ENCODE peak calls at places on chromosomes 12 and 14, in five cellular contexts. U, Q, E, D and B are unnamed samples.

GRCh38 chr12:94149781-94150482 is 1.6 kb downstream of the PLXNC1 start:
- DNase-seq in U (no peak), Q (peak; percentile 59), E (peak; percentile 56), D (no peak), B (peak; percentile 72)

GRCh38 chr14:71355324-71356201 is 448.3 kb downstream of the PCNX1 start:
- DNase-seq in U (peak; percentile 68), Q (no peak), E (no peak), D (no peak), B (no peak)

GRCh38 chr14:101007004-101007614 is 103.6 kb upstream of the RTL1 start:
- DNase-seq in U (no peak), Q (no peak), E (no peak), D (no peak), B (no peak)

GRCh38 chr12:13347241-13348043 is 150.9 kb downstream of the EMP1 start:
- DNase-seq in U (peak; percentile 56), Q (peak; percentile 18), E (no peak), D (no peak), B (no peak)

GRCh38 chr12:49476091-49476490 is 62.7 kb upstream of the KCNH3 start:
- DNase-seq in U (no peak), Q (no peak), E (no peak), D (no peak), B (peak; percentile 18)

GRCh38 chr14:99261916-99262787 is 9.8 kb downstream of the BCL11B start:
- DNase-seq in U (no peak), Q (no peak), E (no peak), D (no peak), B (no peak)

GRCh38 chr12:53098354-53098981 is 1.0 kb downstream of the IGFBP6 start:
- DNase-seq in U (peak; percentile 82), Q (peak; percentile 57), E (no peak), D (no peak), B (peak; percentile 38)

GRCh38 chr12:111396726-111397445 is 8.8 kb upstream of the SH2B3 start:
- DNase-seq in U (peak; percentile 73), Q (peak; percentile 91), E (peak; percentile 70), D (peak; percentile 60), B (peak; percentile 84)

GRCh38 chr12:98456583-98457573 is 58.5 kb upstream of the TMPO start:
- DNase-seq in U (peak; percentile 21), Q (peak; percentile 65), E (peak; percentile 39), D (peak; percentile 46), B (peak; percentile 87)

GRCh38 chr14:29545714-29546113 is 381.9 kb downstream of the PRKD1 start:
- DNase-seq in U (peak; percentile 25), Q (no peak), E (no peak), D (no peak), B (no peak)

GRCh38 chr12:70721958-70722357 is 84.7 kb upstream of the PTPRB start:
- DNase-seq in U (no peak), Q (no peak), E (no peak), D (no peak), B (peak; percentile 29)

GRCh38 chr12:12735301-12735700 is 18.1 kb downstream of the CDKN1B start:
- DNase-seq in U (no peak), Q (peak; percentile 42), E (no peak), D (no peak), B (no peak)

GRCh38 chr14:81331229-81332026 is 68.7 kb downstream of the STON2 start:
- DNase-seq in U (no peak), Q (no peak), E (no peak), D (no peak), B (no peak)

GRCh38 chr14:34507459-34507858 is 32.0 kb downstream of the EAPP start:
- DNase-seq in U (no peak), Q (no peak), E (no peak), D (no peak), B (no peak)

GRCh38 chr12:127194176-127194575 is 1072.8 kb upstream of the TMEM132C start:
- DNase-seq in U (no peak), Q (no peak), E (no peak), D (no peak), B (no peak)

GRCh38 chr14:90593254-90594040 is 196.6 kb downstream of the CALM1 start:
- DNase-seq in U (no peak), Q (no peak), E (no peak), D (no peak), B (no peak)

GRCh38 chr12:132506730-132507538 is 17.0 kb downstream of the FBRSL1 start:
- DNase-seq in U (peak; percentile 77), Q (peak; percentile 66), E (no peak), D (no peak), B (peak; percentile 31)

GRCh38 chr14:52279405-52279804 is 11.9 kb downstream of the PTGDR start:
- DNase-seq in U (peak; percentile 69), Q (peak; percentile 39), E (no peak), D (no peak), B (peak; percentile 37)

GRCh38 chr14:104897286-104898194 is 27.1 kb upstream of the PLD4 start:
- DNase-seq in U (no peak), Q (no peak), E (no peak), D (no peak), B (no peak)

GRCh38 chr14:101066826-101067508 is 163.4 kb upstream of the RTL1 start:
- DNase-seq in U (no peak), Q (no peak), E (no peak), D (no peak), B (no peak)

GRCh38 chr12:76768566-76768965 is 4.7 kb downstream of the ZDHHC17 start:
- DNase-seq in U (peak; percentile 49), Q (no peak), E (no peak), D (no peak), B (no peak)

GRCh38 chr12:45975506-45975905 is 14.9 kb downstream of the SCAF11 start:
- DNase-seq in U (no peak), Q (no peak), E (no peak), D (no peak), B (no peak)

GRCh38 chr12:122886851-122887816 is 8.8 kb downstream of the VPS37B start:
- DNase-seq in U (peak; percentile 76), Q (peak; percentile 72), E (no peak), D (no peak), B (no peak)

GRCh38 chr12:94621662-94622359 is 28.5 kb downstream of the TMCC3 start:
- DNase-seq in U (peak; percentile 47), Q (peak; percentile 55), E (no peak), D (no peak), B (no peak)

GRCh38 chr12:111607239-111607638 is 8.1 kb upstream of the ATXN2 start:
- DNase-seq in U (no peak), Q (no peak), E (no peak), D (no peak), B (no peak)

GRCh38 chr14:69695664-69696527 is 71.0 kb upstream of the SRSF5 start:
- DNase-seq in U (peak; percentile 30), Q (no peak), E (no peak), D (no peak), B (peak; percentile 43)

GRCh38 chr14:88625671-88626070 is 62.8 kb downstream of the ZC3H14 start:
- DNase-seq in U (no peak), Q (no peak), E (no peak), D (no peak), B (no peak)

GRCh38 chr12:93758974-93759373 is 81.8 kb downstream of the CRADD start:
- DNase-seq in U (no peak), Q (no peak), E (no peak), D (no peak), B (no peak)

GRCh38 chr12:132827763-132828703 is 636 bp downstream of the GOLGA3 start:
- DNase-seq in U (peak; percentile 84), Q (peak; percentile 79), E (no peak), D (no peak), B (peak; percentile 31)

GRCh38 chr14:104288272-104288671 is 149.9 kb downstream of the KIF26A start:
- DNase-seq in U (no peak), Q (no peak), E (no peak), D (no peak), B (no peak)

GRCh38 chr12:111105294-111105693 is 184.9 kb upstream of the MYL2 start:
- DNase-seq in U (no peak), Q (no peak), E (no peak), D (no peak), B (peak; percentile 52)

GRCh38 chr12:92398565-92399309 is 253.1 kb upstream of the BTG1 start:
- DNase-seq in U (no peak), Q (no peak), E (no peak), D (no peak), B (peak; percentile 41)

GRCh38 chr14:24183014-24183481 is 5.6 kb downstream of the IPO4 start:
- DNase-seq in U (no peak), Q (no peak), E (no peak), D (no peak), B (no peak)

GRCh38 chr12:117212563-117213190 is 22.4 kb upstream of the FBXO21 start:
- DNase-seq in U (peak; percentile 71), Q (peak; percentile 78), E (peak; percentile 89), D (peak; percentile 34), B (peak; percentile 82)

GRCh38 chr14:75442166-75442565 is 14.3 kb downstream of the JDP2 start:
- DNase-seq in U (no peak), Q (no peak), E (no peak), D (no peak), B (no peak)

GRCh38 chr12:131250028-131250950 is 296.6 kb downstream of the ADGRD1 start:
- DNase-seq in U (no peak), Q (no peak), E (no peak), D (no peak), B (no peak)

GRCh38 chr12:41190360-41190759 is 2.2 kb downstream of the PDZRN4 start:
- DNase-seq in U (no peak), Q (peak; percentile 36), E (no peak), D (no peak), B (peak; percentile 37)

GRCh38 chr14:72726444-72726843 is 167.5 kb downstream of the DPF3 start:
- DNase-seq in U (peak; percentile 71), Q (peak; percentile 87), E (no peak), D (no peak), B (no peak)
- H4K8ac ChIP-seq in U (peak overlapping the region; percentile 67), Q (peak overlapping the region; percentile 25), E (no peak overlapping the region), D (no peak overlapping the region), B (no peak overlapping the region)

GRCh38 chr12:25827141-25827540 is 131.3 kb upstream of the RASSF8 start:
- DNase-seq in U (no peak), Q (no peak), E (no peak), D (no peak), B (peak; percentile 44)
- H3K27ac ChIP-seq in U (no peak overlapping the region), Q (no peak overlapping the region), E (no peak overlapping the region), D (no peak overlapping the region), B (no peak overlapping the region)

GRCh38 chr12:6632026-6632978 is 3.5 kb downstream of the LPAR5 start:
- DNase-seq in U (no peak), Q (no peak), E (no peak), D (no peak), B (no peak)
- H3K4me1 ChIP-seq in U (peaks cover 6% of the 10 kb centered on the region), Q (peaks cover 19% of the 10 kb centered on the region), E (peaks cover 20% of the 10 kb centered on the region), D (no peaks in the 10 kb centered on the region), B (peaks cover 8% of the 10 kb centered on the region)

GRCh38 chr12:121576851-121577391 is 3.9 kb downstream of the KDM2B start:
- DNase-seq in U (peak; percentile 95), Q (peak; percentile 83), E (peak; percentile 87), D (peak; percentile 78), B (peak; percentile 97)

GRCh38 chr12:121573949-121574520 is 6.8 kb downstream of the KDM2B start:
- DNase-seq in U (no peak), Q (no peak), E (no peak), D (no peak), B (no peak)

GRCh38 chr12:121577443-121578180 is 3.2 kb downstream of the KDM2B start:
- DNase-seq in U (no peak), Q (peak; percentile 17), E (peak; percentile 47), D (no peak), B (peak; percentile 70)

GRCh38 chr12:121575051-121575450 is 5.8 kb downstream of the KDM2B start:
- DNase-seq in U (no peak), Q (no peak), E (no peak), D (no peak), B (no peak)

GRCh38 chr12:121575952-121576615 is 4.7 kb downstream of the KDM2B start:
- DNase-seq in U (no peak), Q (peak; percentile 37), E (peak; percentile 29), D (no peak), B (no peak)
- H4K8ac ChIP-seq in U (peak overlapping the region; percentile 78), Q (no peak overlapping the region), E (no peak overlapping the region), D (no peak overlapping the region), B (no peak overlapping the region)